ENCODE peak calls at places on chromosome 4, in five cellular contexts. O is A549, V is upper lobe of right lung, N is psoas muscle, C is cardiac fibroblast. M is an unnamed sample.

GRCh38 chr4:91924625-91925024 is 379.1 kb upstream of the GRID2 start:
- DNase-seq in O (no peak), C (no peak), V (no peak), N (no peak), M (no peak)

GRCh38 chr4:73735231-73735630 is 5.1 kb upstream of the CXCL8 start:
- DNase-seq in O (no peak), V (no peak), N (no peak), C (peak; percentile 90), M (no peak)

GRCh38 chr4:5503295-5503694 is 205.1 kb downstream of the EVC2 start:
- DNase-seq in O (no peak), N (no peak), V (no peak), C (no peak), M (no peak)

GRCh38 chr4:26822546-26822945 is 38.1 kb upstream of the STIM2 start:
- DNase-seq in V (no peak), O (no peak), C (no peak), N (no peak), M (no peak)

GRCh38 chr4:95660719-95661118 is 111.9 kb upstream of the UNC5C start:
- DNase-seq in V (no peak), C (no peak), N (no peak), O (no peak), M (no peak)

GRCh38 chr4:710116-710515 is 4.5 kb downstream of the PCGF3 start:
- DNase-seq in C (no peak), N (no peak), O (no peak), V (no peak), M (no peak)

GRCh38 chr4:173057906-173058305 is 110.7 kb upstream of the GALNT7 start:
- DNase-seq in N (no peak), O (no peak), C (peak; percentile 72), V (no peak), M (no peak)

GRCh38 chr4:99574530-99575314 is at the start of gene MTTP:
- DNase-seq in N (no peak), O (no peak), C (no peak), V (no peak), M (no peak)

GRCh38 chr4:139619644-139620043 is 46.0 kb upstream of the MGST2 start:
- DNase-seq in O (peak; percentile 55), N (no peak), C (peak; percentile 53), V (no peak), M (no peak)

GRCh38 chr4:82645868-82646267 is 84.1 kb upstream of the TMEM150C start:
- DNase-seq in V (no peak), C (no peak), O (no peak), N (no peak), M (no peak)

GRCh38 chr4:163558539-163559044 is 64.1 kb downstream of the TMA16 start:
- DNase-seq in N (no peak), O (no peak), V (peak; percentile 67), C (no peak), M (no peak)

GRCh38 chr4:97576955-97577354 is 566.3 kb downstream of the STPG2 start:
- DNase-seq in V (no peak), C (no peak), N (no peak), O (no peak), M (no peak)

GRCh38 chr4:99998062-99998880 is 48.2 kb upstream of the H2AZ1 start:
- DNase-seq in C (peak; percentile 71), N (no peak), V (no peak), O (peak; percentile 34), M (no peak)

GRCh38 chr4:154731756-154732155 is 12.0 kb upstream of the LRAT start:
- DNase-seq in V (no peak), N (no peak), O (no peak), C (no peak), M (no peak)

GRCh38 chr4:124943145-124943889 is 230.8 kb upstream of the ANKRD50 start:
- DNase-seq in O (peak; percentile 35), C (peak; percentile 96), N (no peak), V (no peak), M (peak; percentile 14)

GRCh38 chr4:56767567-56767966 is 53.9 kb downstream of the SPINK2 start:
- DNase-seq in V (no peak), C (no peak), O (no peak), N (no peak), M (no peak)

GRCh38 chr4:112560084-112560483 is 44.1 kb upstream of the NEUROG2 start:
- DNase-seq in C (no peak), O (no peak), N (no peak), V (no peak), M (no peak)

GRCh38 chr4:21117771-21118170 is 417.5 kb downstream of the PACRGL start:
- DNase-seq in N (no peak), C (no peak), O (no peak), V (no peak), M (no peak)

GRCh38 chr4:23828779-23829178 is 61.1 kb downstream of the PPARGC1A start:
- DNase-seq in N (no peak), C (no peak), V (no peak), O (no peak), M (no peak)

GRCh38 chr4:79338148-79338547 is 12.3 kb upstream of the NAA11 start:
- DNase-seq in V (no peak), C (no peak), O (no peak), N (no peak), M (no peak)

GRCh38 chr4:19532120-19532848 is 719.4 kb upstream of the SLIT2 start:
- DNase-seq in N (no peak), O (no peak), C (no peak), V (no peak), M (no peak)

GRCh38 chr4:97942951-97943350 is 200.3 kb downstream of the STPG2 start:
- DNase-seq in O (no peak), V (no peak), N (no peak), C (no peak), M (no peak)

GRCh38 chr4:70637239-70637920 is 8.8 kb downstream of the ENAM start:
- DNase-seq in V (no peak), N (no peak), O (no peak), C (no peak), M (peak; percentile 11)

GRCh38 chr4:145285928-145286327 is 105.5 kb upstream of the OTUD4 start:
- DNase-seq in V (no peak), C (peak; percentile 80), N (no peak), O (no peak), M (no peak)

GRCh38 chr4:149784018-149784417 is 31.6 kb downstream of the IQCM start:
- DNase-seq in C (peak; percentile 77), V (no peak), O (no peak), N (no peak), M (no peak)

GRCh38 chr4:185213341-185213740 is 3.9 kb downstream of the SNX25 start:
- DNase-seq in N (no peak), V (no peak), O (no peak), C (no peak), M (no peak)

GRCh38 chr4:185213829-185214228 is 4.4 kb downstream of the SNX25 start:
- DNase-seq in O (no peak), N (no peak), C (no peak), V (no peak), M (no peak)

GRCh38 chr4:185211035-185211434 is 1.6 kb downstream of the SNX25 start:
- DNase-seq in N (no peak), C (peak; percentile 29), O (no peak), V (no peak), M (no peak)

GRCh38 chr4:185211641-185212040 is 2.2 kb downstream of the SNX25 start:
- DNase-seq in N (no peak), V (no peak), O (no peak), C (no peak), M (no peak)

GRCh38 chr4:185212566-185212965 is 3.2 kb downstream of the SNX25 start:
- DNase-seq in N (no peak), V (no peak), O (no peak), C (no peak), M (no peak)
- H3K4me3 ChIP-seq in N (no peak overlapping the region), V (peak overlapping the region; percentile 67), O (no peak overlapping the region), C (no peak overlapping the region), M (no peak overlapping the region)

DNA sequence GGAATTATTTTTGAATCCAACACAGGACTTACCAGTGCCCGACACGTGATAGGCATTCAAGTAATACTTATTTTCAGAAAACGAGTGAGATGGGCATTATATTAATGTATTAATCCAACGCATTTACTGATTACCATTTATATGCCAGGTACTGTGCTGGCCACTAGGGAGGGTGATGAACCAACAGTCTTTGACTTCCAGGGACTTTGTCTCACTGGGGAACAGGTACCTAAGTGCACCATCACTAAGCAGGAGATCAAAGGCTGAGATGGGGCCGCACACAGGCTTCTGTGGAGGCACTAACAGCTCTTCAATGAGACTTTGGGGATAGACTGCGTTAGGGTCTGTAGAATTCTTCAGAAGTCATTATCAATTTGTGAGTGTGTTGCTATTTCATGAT is 5.7 kb upstream of the TADA2B start:
- DNase-seq in N (no peak), C (no peak), V (no peak), O (no peak), M (no peak)
- TF ChIP-seq CTCF in N (no peak), C (no peak), V (no peak), O (no peak), M (no peak)

DNA sequence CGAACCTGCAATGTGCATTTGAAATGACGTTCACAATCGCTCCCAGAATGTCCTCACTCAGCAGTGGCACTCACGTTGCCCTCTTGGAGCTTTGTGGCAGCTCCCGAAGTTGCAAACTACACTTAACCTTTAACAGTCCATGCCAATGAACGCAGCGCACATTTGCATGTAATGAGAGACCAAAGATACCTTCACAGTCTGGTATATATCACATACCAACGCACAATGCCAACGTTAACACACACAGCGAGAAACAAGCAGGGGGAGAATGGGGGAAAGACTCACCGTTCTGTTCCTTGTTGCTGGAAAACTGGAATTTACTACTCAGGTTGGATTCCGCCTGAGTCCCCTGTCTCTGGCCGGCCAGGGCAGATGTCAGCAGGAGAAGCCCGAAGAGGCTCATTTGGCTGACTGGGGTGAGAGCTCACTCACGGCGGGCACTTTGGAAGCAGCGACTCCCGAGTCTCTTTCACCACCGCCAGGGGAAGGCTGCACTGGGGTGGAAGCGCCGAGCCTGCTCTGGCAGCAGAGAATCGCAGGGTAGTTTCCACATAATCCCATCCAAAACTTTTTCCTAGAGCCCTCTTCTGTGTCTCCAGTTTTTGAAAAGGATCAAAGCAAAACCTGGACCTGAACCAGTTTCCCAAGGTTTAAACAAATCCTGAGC is 965 bp downstream of the PDGFC start:
- DNase-seq in C (peak; percentile 74), O (peak; percentile 53), N (peak; percentile 81), V (peak; percentile 85), M (no peak)
- H3K4me3 ChIP-seq in C (peak overlapping the region; percentile 61), O (peak overlapping the region; percentile 92), N (peak overlapping the region; percentile 84), V (peak overlapping the region; percentile 70), M (peak overlapping the region; percentile 78)

DNA sequence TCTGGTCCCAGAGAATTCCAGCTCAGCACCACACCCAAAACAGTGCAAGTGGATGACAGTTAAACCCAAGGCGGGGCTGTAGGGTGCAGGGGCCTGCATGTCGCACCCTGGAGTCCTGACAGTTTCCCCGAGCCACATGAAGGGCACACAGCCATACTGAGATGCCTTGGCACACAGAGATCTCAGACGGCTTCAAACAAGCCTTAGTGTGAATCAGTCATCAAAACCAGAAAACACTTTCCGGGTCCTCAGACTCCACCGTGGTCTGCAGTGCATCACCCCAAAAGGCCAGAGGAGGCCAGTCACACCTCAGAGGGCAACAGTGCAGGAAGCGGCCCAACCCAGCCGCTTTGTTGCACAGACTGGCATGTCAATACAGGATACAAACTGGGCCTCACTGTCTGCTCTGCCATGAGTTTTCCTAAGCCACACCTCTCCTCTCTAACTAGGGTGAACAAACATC is 64.6 kb upstream of the ENPP6 start:
- DNase-seq in O (no peak), V (peak; percentile 74), N (no peak), C (no peak), M (no peak)
- TF ChIP-seq CTCF in O (no peak), V (peak; percentile 35), N (no peak), C (no peak), M (no peak)